ENCODE peak calls at places on chromosomes 12 and 14, in six cellular contexts. Y is endothelial cell of umbilical vein, R is testis, Z is left ventricle myocardium inferior, W is IMR-90, P is neuronal stem cell. I is an unnamed sample. For H3K4me1 and H3K27me3, the result is how much of the 10 kb centered on the place peaks cover.

GRCh38 chr14:90551070-90551704 is 154.4 kb downstream of the CALM1 start:
- DNase-seq in Y (no peak), R (peak), Z (no peak), W (peak), P (no peak), I (no peak)

GRCh38 chr12:64680235-64680634 is 69.9 kb downstream of the RASSF3 start:
- DNase-seq in Y (no peak), R (no peak), Z (no peak), W (no peak), P (no peak), I (no peak)

GRCh38 chr12:49615725-49616124 is 7.6 kb upstream of the PRPF40B start:
- DNase-seq in Y (no peak), R (no peak), Z (no peak), W (peak), P (no peak), I (no peak)

GRCh38 chr12:93593833-93594232 is 21.4 kb downstream of the SOCS2 start:
- DNase-seq in Y (peak), R (no peak), Z (no peak), W (no peak), P (no peak), I (no peak)

GRCh38 chr14:52663850-52664249 is 31.5 kb downstream of the ERO1A start:
- DNase-seq in Y (no peak), R (no peak), Z (no peak), W (no peak), P (peak), I (no peak)

GRCh38 chr12:121812320-121812871 is 8.6 kb downstream of the SETD1B start:
- DNase-seq in Y (peak), R (peak), Z (peak), W (peak), P (peak), I (no peak)

GRCh38 chr12:5588231-5588995 is 156.5 kb downstream of the NTF3 start:
- DNase-seq in Y (no peak), R (no peak), Z (no peak), W (peak), P (no peak), I (no peak)

GRCh38 chr12:83106873-83107272 is 420.2 kb downstream of the TMTC2 start:
- DNase-seq in Y (no peak), R (no peak), Z (no peak), W (no peak), P (no peak), I (no peak)

GRCh38 chr14:52840916-52841315 is 49.5 kb upstream of the GNPNAT1 start:
- DNase-seq in Y (no peak), R (peak), Z (no peak), W (peak), P (no peak), I (peak)

GRCh38 chr14:65940056-65940735 is 527.7 kb downstream of the FUT8 start:
- DNase-seq in Y (no peak), R (no peak), Z (no peak), W (no peak), P (no peak), I (no peak)

GRCh38 chr12:109098142-109098652 is 800 bp downstream of the UNG start:
- DNase-seq in Y (no peak), R (no peak), Z (no peak), W (peak), P (no peak), I (no peak)

GRCh38 chr14:93986972-93987371 is 10.1 kb upstream of the CCDC197 start:
- DNase-seq in Y (no peak), R (no peak), Z (peak), W (no peak), P (no peak), I (no peak)

GRCh38 chr12:93662961-93663728 is 14.0 kb upstream of the CRADD start:
- DNase-seq in Y (no peak), R (peak), Z (no peak), W (peak), P (no peak), I (peak)

GRCh38 chr12:26874501-26875296 is 41.7 kb upstream of the ITPR2 start:
- DNase-seq in Y (peak), R (no peak), Z (no peak), W (no peak), P (no peak), I (no peak)
- H3K4me1 ChIP-seq in Y (under half), R (under half), Z (under half), W (under half), P (under half), I (under half)

GRCh38 chr12:52684431-52684830 is 4.2 kb upstream of the KRT1 start:
- DNase-seq in Y (no peak), R (no peak), Z (no peak), W (no peak), P (no peak), I (no peak)
- H3K27me3 ChIP-seq in Y (under half), R (under half), Z (half or more), W (under half), P (under half), I (under half)

GRCh38 chr14:68922201-68922613 is 56.9 kb downstream of the ACTN1 start:
- DNase-seq in Y (no peak), R (no peak), Z (no peak), W (no peak), P (no peak), I (no peak)

GRCh38 chr14:68921666-68922065 is 57.4 kb downstream of the ACTN1 start:
- DNase-seq in Y (no peak), R (no peak), Z (no peak), W (no peak), P (no peak), I (no peak)

GRCh38 chr14:68924392-68925158 is 54.5 kb downstream of the ACTN1 start:
- DNase-seq in Y (no peak), R (no peak), Z (peak), W (no peak), P (no peak), I (no peak)

GRCh38 chr14:68921049-68921448 is 58.1 kb downstream of the ACTN1 start:
- DNase-seq in Y (no peak), R (no peak), Z (no peak), W (no peak), P (no peak), I (no peak)

DNA sequence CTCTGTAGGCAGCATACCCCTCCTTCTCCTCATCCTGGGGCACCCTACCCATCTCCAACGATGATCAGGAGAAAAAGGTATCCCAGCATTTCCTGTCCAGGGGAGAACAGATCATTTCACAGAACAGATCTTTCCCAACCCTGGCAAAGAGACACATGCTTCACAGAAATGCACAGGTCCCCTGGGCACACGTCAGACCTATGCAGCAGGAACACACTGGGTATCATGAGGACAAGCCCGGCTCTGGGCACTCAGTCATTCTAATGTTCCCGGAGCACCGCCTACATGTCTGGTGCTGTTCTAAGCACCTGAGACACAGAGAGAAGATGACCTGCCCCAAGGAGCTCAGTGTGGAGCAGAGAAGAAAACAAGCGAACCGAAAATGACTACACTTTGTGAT is 56.2 kb downstream of the ACTN1 start:
- DNase-seq in Y (no peak), R (no peak), Z (no peak), W (no peak), P (no peak), I (no peak)
- H3K4me1 ChIP-seq in Y (under half), R (under half), Z (half or more), W (under half), P (under half), I (under half)

DNA sequence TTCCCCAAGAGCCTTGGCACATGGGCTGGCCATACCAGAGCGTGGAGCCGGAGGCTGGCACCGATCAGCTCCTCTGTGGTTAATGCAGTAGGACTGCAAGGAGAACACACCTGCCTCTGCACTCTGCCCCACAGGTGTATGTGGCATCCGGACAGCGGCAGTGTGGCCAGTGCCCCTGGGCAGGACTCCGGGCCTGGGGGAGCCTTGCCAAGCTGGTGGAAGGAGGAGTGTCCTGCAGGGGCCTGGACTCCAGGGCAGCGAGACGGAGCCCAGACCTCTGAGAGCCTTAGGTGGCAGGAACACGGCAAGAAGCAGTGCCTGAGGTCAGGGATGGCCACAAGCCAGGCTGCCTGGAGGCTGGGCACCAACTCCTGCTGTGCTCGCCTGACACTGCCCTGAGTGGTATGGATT is 5.2 kb upstream of the BEGAIN start:
- DNase-seq in Y (no peak), R (no peak), Z (no peak), W (no peak), P (no peak), I (no peak)
- H3K27me3 ChIP-seq in Y (under half), R (under half), Z (half or more), W (half or more), P (half or more), I (under half)

GRCh38 chr12:103833095-103833777 is 7.8 kb downstream of the NT5DC3 start:
- DNase-seq in Y (no peak), R (no peak), Z (no peak), W (peak), P (no peak), I (no peak)
- H3K4me1 ChIP-seq in Y (under half), R (under half), Z (under half), W (under half), P (under half), I (under half)

DNA sequence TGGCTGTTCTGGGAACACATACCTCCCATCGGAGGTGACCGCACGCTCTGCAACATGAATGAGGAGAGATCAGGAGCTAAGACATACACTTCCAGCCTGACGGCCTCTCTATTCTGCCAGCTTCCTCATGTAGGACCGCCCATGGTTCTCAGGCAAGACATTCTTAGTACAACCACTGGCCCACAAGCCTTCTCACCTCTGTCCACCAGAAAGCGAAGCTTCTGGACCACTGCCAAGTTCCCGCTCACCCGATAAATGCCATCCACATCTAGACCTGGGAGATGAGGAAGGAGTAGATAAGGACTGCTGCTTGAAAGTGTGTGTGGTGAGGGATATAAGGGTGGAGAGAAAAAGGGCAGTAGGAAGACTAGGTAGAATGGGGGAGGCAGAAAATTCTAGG is 5.2 kb downstream of the ARHGAP9 start:
- DNase-seq in Y (no peak), R (no peak), Z (no peak), W (no peak), P (no peak), I (no peak)
- H3K27me3 ChIP-seq in Y (under half), R (under half), Z (half or more), W (half or more), P (half or more), I (under half)

DNA sequence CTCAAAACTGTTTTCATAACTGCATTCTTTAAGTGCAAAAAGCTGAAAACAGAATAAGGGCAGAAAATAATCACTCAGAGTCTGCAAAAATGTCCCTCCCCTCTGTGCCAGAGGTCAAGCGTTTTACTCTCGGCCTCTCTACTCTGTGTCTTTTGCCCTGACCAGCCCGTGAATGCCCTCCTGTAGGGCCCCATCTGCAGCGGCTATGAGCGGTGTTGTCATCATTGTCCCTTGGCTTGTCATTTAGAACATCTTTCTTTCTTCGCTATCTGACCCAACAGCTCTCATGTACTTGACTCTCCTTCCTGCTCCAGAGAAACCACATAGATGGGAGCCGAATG is 21.7 kb downstream of the ELK3 start:
- DNase-seq in Y (no peak), R (peak), Z (no peak), W (no peak), P (no peak), I (peak)
- H3K4me1 ChIP-seq in Y (half or more), R (under half), Z (half or more), W (under half), P (under half), I (under half)

GRCh38 chr14:101559624-101560533 is 1.4 kb upstream of the DIO3 start:
- DNase-seq in Y (no peak), R (peak), Z (peak), W (peak), P (no peak), I (no peak)

GRCh38 chr14:101559250-101559623 is 2.1 kb upstream of the DIO3 start:
- DNase-seq in Y (no peak), R (no peak), Z (no peak), W (no peak), P (no peak), I (no peak)

GRCh38 chr14:101561897-101562490 is 699 bp downstream of the DIO3 start:
- DNase-seq in Y (no peak), R (no peak), Z (no peak), W (no peak), P (no peak), I (no peak)

GRCh38 chr14:101561145-101561896 is at the start of gene DIO3:
- DNase-seq in Y (no peak), R (no peak), Z (no peak), W (no peak), P (peak), I (no peak)

GRCh38 chr14:101560534-101561113 is 671 bp upstream of the DIO3 start:
- DNase-seq in Y (no peak), R (no peak), Z (no peak), W (no peak), P (no peak), I (no peak)
- H3K27me3 ChIP-seq in Y (half or more), R (under half), Z (half or more), W (half or more), P (half or more), I (under half)

I was measured in right atrium auricular region.